ENCODE peak calls at places on chromosomes 3 and 15, in four cellular contexts. One of them, this sample, is unnamed.

GRCh38 chr3:37907371-37907770 is 45.7 kb downstream of the CTDSPL start:
- DNase-seq in foreskin fibroblast: no peak
- DNase-seq in MM.1S: no peak
- DNase-seq in spleen: no peak
- DNase-seq in this sample: no peak

GRCh38 chr15:41554401-41554800 is 4.6 kb upstream of the TYRO3 start:
- DNase-seq in foreskin fibroblast: no peak
- DNase-seq in MM.1S: no peak
- DNase-seq in spleen: no peak
- DNase-seq in this sample: no peak

GRCh38 chr15:56679247-56679646 is 54.1 kb downstream of the ZNF280D start:
- DNase-seq in foreskin fibroblast: no peak
- DNase-seq in MM.1S: no peak
- DNase-seq in spleen: no peak
- DNase-seq in this sample: no peak

GRCh38 chr15:88878720-88879184 is 16.6 kb downstream of the HAPLN3 start:
- DNase-seq in foreskin fibroblast: peak
- DNase-seq in MM.1S: peak
- DNase-seq in spleen: no peak
- DNase-seq in this sample: no peak

GRCh38 chr3:58627580-58627894 is 39.0 kb downstream of the FAM3D start:
- DNase-seq in foreskin fibroblast: peak
- DNase-seq in MM.1S: no peak
- DNase-seq in spleen: no peak
- DNase-seq in this sample: no peak

GRCh38 chr3:29412117-29412516 is 131.2 kb downstream of the RBMS3 start:
- DNase-seq in foreskin fibroblast: no peak
- DNase-seq in MM.1S: peak
- DNase-seq in spleen: no peak
- DNase-seq in this sample: no peak

GRCh38 chr15:101633356-101633755 is 18.8 kb downstream of the TM2D3 start:
- DNase-seq in foreskin fibroblast: no peak
- DNase-seq in MM.1S: no peak
- DNase-seq in spleen: no peak
- DNase-seq in this sample: no peak

GRCh38 chr15:38885477-38885952 is 320.9 kb upstream of the RASGRP1 start:
- DNase-seq in foreskin fibroblast: peak
- DNase-seq in MM.1S: no peak
- DNase-seq in spleen: no peak
- DNase-seq in this sample: no peak

GRCh38 chr15:79053894-79054293 is 36.7 kb downstream of the RASGRF1 start:
- DNase-seq in foreskin fibroblast: no peak
- DNase-seq in MM.1S: no peak
- DNase-seq in spleen: peak
- DNase-seq in this sample: no peak

GRCh38 chr15:68637755-68638405 is 59.1 kb downstream of the CORO2B start:
- DNase-seq in foreskin fibroblast: peak
- DNase-seq in MM.1S: no peak
- DNase-seq in spleen: peak
- DNase-seq in this sample: no peak

GRCh38 chr15:28975766-28976179 is 90.0 kb downstream of the APBA2 start:
- DNase-seq in foreskin fibroblast: peak
- DNase-seq in MM.1S: peak
- DNase-seq in spleen: peak
- DNase-seq in this sample: peak

GRCh38 chr3:52915245-52915772 is 18.0 kb upstream of the STIMATE start:
- DNase-seq in foreskin fibroblast: no peak
- DNase-seq in MM.1S: peak
- DNase-seq in spleen: no peak
- DNase-seq in this sample: no peak

GRCh38 chr3:52912885-52913731 is 15.8 kb upstream of the STIMATE start:
- DNase-seq in foreskin fibroblast: no peak
- DNase-seq in MM.1S: no peak
- DNase-seq in spleen: no peak
- DNase-seq in this sample: no peak

GRCh38 chr3:52920872-52921271 is 23.5 kb upstream of the STIMATE start:
- DNase-seq in foreskin fibroblast: no peak
- DNase-seq in MM.1S: no peak
- DNase-seq in spleen: no peak
- DNase-seq in this sample: no peak

GRCh38 chr3:52917044-52917443 is 19.7 kb upstream of the STIMATE start:
- DNase-seq in foreskin fibroblast: no peak
- DNase-seq in MM.1S: no peak
- DNase-seq in spleen: no peak
- DNase-seq in this sample: no peak
- TF ChIP-seq CTCF in foreskin fibroblast: no peak
- TF ChIP-seq CTCF in MM.1S: no peak
- TF ChIP-seq CTCF in spleen: no peak
- TF ChIP-seq CTCF in this sample: no peak

GRCh38 chr3:71512000-71512399 is 71.5 kb downstream of the FOXP1 start:
- DNase-seq in foreskin fibroblast: no peak
- DNase-seq in MM.1S: peak
- DNase-seq in spleen: no peak
- DNase-seq in this sample: no peak
- TF ChIP-seq CTCF in foreskin fibroblast: no peak
- TF ChIP-seq CTCF in MM.1S: peak
- TF ChIP-seq CTCF in spleen: peak
- TF ChIP-seq CTCF in this sample: peak

GRCh38 chr3:106277731-106278130 is 408.9 kb upstream of the CBLB start:
- DNase-seq in foreskin fibroblast: no peak
- DNase-seq in MM.1S: no peak
- DNase-seq in spleen: no peak
- DNase-seq in this sample: no peak

GRCh38 chr3:106275592-106275991 is 406.8 kb upstream of the CBLB start:
- DNase-seq in foreskin fibroblast: no peak
- DNase-seq in MM.1S: no peak
- DNase-seq in spleen: no peak
- DNase-seq in this sample: no peak

GRCh38 chr3:106281231-106281630 is 412.4 kb upstream of the CBLB start:
- DNase-seq in foreskin fibroblast: peak
- DNase-seq in MM.1S: no peak
- DNase-seq in spleen: no peak
- DNase-seq in this sample: no peak

GRCh38 chr3:106272302-106272701 is 403.5 kb upstream of the CBLB start:
- DNase-seq in foreskin fibroblast: no peak
- DNase-seq in MM.1S: no peak
- DNase-seq in spleen: no peak
- DNase-seq in this sample: no peak

GRCh38 chr3:106276755-106277612 is 408.2 kb upstream of the CBLB start:
- DNase-seq in foreskin fibroblast: no peak
- DNase-seq in MM.1S: no peak
- DNase-seq in spleen: no peak
- DNase-seq in this sample: no peak
- TF ChIP-seq CTCF in foreskin fibroblast: no peak
- TF ChIP-seq CTCF in MM.1S: no peak
- TF ChIP-seq CTCF in spleen: no peak
- TF ChIP-seq CTCF in this sample: no peak

GRCh38 chr15:48406911-48407310 is 75.7 kb downstream of the DUT start:
- DNase-seq in foreskin fibroblast: no peak
- DNase-seq in MM.1S: no peak
- DNase-seq in spleen: no peak
- DNase-seq in this sample: no peak
- TF ChIP-seq CTCF in foreskin fibroblast: peak
- TF ChIP-seq CTCF in MM.1S: peak
- TF ChIP-seq CTCF in spleen: no peak
- TF ChIP-seq CTCF in this sample: peak

GRCh38 chr3:127444761-127445160 is 145.8 kb downstream of the TPRA1 start:
- DNase-seq in foreskin fibroblast: no peak
- DNase-seq in MM.1S: no peak
- DNase-seq in spleen: peak
- DNase-seq in this sample: no peak

GRCh38 chr3:127441764-127442163 is 148.8 kb downstream of the TPRA1 start:
- DNase-seq in foreskin fibroblast: no peak
- DNase-seq in MM.1S: no peak
- DNase-seq in spleen: peak
- DNase-seq in this sample: no peak

GRCh38 chr3:127440384-127440783 is 150.1 kb downstream of the TPRA1 start:
- DNase-seq in foreskin fibroblast: no peak
- DNase-seq in MM.1S: no peak
- DNase-seq in spleen: peak
- DNase-seq in this sample: no peak

GRCh38 chr3:127443581-127444375 is 146.8 kb downstream of the TPRA1 start:
- DNase-seq in foreskin fibroblast: no peak
- DNase-seq in MM.1S: no peak
- DNase-seq in spleen: peak
- DNase-seq in this sample: no peak

GRCh38 chr3:127442551-127442950 is 148.0 kb downstream of the TPRA1 start:
- DNase-seq in foreskin fibroblast: no peak
- DNase-seq in MM.1S: no peak
- DNase-seq in spleen: peak
- DNase-seq in this sample: no peak
- TF ChIP-seq CTCF in foreskin fibroblast: no peak
- TF ChIP-seq CTCF in MM.1S: no peak
- TF ChIP-seq CTCF in spleen: no peak
- TF ChIP-seq CTCF in this sample: no peak

GRCh38 chr15:46293550-46293949 is 658.7 kb downstream of the SQOR start:
- DNase-seq in foreskin fibroblast: no peak
- DNase-seq in MM.1S: no peak
- DNase-seq in spleen: no peak
- DNase-seq in this sample: peak

GRCh38 chr15:46296797-46297196 is 662.0 kb downstream of the SQOR start:
- DNase-seq in foreskin fibroblast: no peak
- DNase-seq in MM.1S: no peak
- DNase-seq in spleen: no peak
- DNase-seq in this sample: no peak

GRCh38 chr15:46296002-46296401 is 661.2 kb downstream of the SQOR start:
- DNase-seq in foreskin fibroblast: no peak
- DNase-seq in MM.1S: no peak
- DNase-seq in spleen: no peak
- DNase-seq in this sample: no peak

GRCh38 chr15:46297766-46298165 is 662.9 kb downstream of the SQOR start:
- DNase-seq in foreskin fibroblast: no peak
- DNase-seq in MM.1S: peak
- DNase-seq in spleen: no peak
- DNase-seq in this sample: no peak
- TF ChIP-seq CTCF in foreskin fibroblast: no peak
- TF ChIP-seq CTCF in MM.1S: no peak
- TF ChIP-seq CTCF in spleen: no peak
- TF ChIP-seq CTCF in this sample: no peak

GRCh38 chr3:168956087-168956486 is 707.4 kb downstream of the MECOM start:
- DNase-seq in foreskin fibroblast: peak
- DNase-seq in MM.1S: no peak
- DNase-seq in spleen: no peak
- DNase-seq in this sample: no peak

GRCh38 chr3:168951884-168952283 is 711.6 kb downstream of the MECOM start:
- DNase-seq in foreskin fibroblast: no peak
- DNase-seq in MM.1S: no peak
- DNase-seq in spleen: no peak
- DNase-seq in this sample: no peak

GRCh38 chr3:168951368-168951767 is 712.1 kb downstream of the MECOM start:
- DNase-seq in foreskin fibroblast: no peak
- DNase-seq in MM.1S: no peak
- DNase-seq in spleen: no peak
- DNase-seq in this sample: peak

DNA sequence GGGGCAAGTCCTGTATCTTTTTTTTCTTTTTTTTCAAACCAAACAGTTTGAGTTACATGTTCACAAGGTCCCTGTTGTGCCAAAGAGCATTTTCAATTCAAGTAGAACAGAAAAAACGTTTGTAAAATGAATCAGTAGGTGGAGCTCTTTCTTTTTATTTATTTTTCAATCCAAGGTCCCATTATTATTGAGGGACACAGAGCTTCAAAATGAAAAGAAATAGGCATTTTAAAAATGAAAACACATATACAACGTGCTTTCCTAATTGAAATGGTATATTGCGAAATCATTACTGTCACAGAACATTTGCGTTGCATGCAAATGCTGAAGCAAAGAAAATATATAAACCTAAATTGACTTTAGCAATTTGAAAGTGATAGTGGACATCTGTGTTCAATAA is 711.0 kb downstream of the MECOM start:
- DNase-seq in foreskin fibroblast: peak
- DNase-seq in MM.1S: peak
- DNase-seq in spleen: no peak
- DNase-seq in this sample: peak
- TF ChIP-seq CTCF in foreskin fibroblast: peak
- TF ChIP-seq CTCF in MM.1S: peak
- TF ChIP-seq CTCF in spleen: no peak
- TF ChIP-seq CTCF in this sample: peak

DNA sequence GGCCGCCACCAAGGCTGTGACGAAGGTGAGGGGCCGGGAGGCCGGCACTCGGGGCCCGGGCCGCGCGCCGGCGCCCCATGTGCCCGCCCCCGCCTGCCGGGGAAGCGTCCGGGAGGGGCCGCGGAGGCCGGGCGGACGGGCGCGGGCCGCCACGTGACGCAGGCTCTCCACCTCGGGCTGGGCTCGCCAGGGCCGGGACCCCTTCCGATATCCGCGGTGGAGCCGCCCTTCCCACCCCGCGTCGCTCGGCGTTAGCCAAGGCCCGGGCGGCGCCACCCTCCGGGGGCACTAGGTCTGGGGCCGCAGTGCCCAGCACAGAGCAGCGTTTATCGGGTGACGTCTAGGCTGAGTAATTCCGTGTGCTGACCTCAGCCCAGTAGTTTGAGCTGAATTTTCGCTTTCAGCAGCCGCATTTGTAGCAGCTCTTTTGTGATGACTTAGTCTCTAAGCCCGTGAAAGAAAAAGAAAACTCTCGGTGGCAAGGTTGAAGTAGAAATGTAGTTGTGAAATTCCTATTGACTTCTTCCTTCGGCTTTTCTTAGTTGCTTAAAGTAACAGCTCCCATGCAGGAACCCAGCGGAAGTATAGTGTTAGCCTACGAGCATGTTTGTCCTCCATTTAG is 885 bp downstream of the CDV3 start:
- DNase-seq in foreskin fibroblast: peak
- DNase-seq in MM.1S: peak
- DNase-seq in spleen: peak
- DNase-seq in this sample: peak
- TF ChIP-seq CTCF in foreskin fibroblast: no peak
- TF ChIP-seq CTCF in MM.1S: no peak
- TF ChIP-seq CTCF in spleen: peak
- TF ChIP-seq CTCF in this sample: no peak

GRCh38 chr3:69020857-69021256 is 7.4 kb upstream of the EOGT start:
- DNase-seq in foreskin fibroblast: no peak
- DNase-seq in MM.1S: peak
- DNase-seq in spleen: no peak
- DNase-seq in this sample: no peak

GRCh38 chr3:69016102-69016501 is 2.6 kb upstream of the EOGT start:
- DNase-seq in foreskin fibroblast: no peak
- DNase-seq in MM.1S: no peak
- DNase-seq in spleen: no peak
- DNase-seq in this sample: no peak

GRCh38 chr3:69016901-69017300 is 3.4 kb upstream of the EOGT start:
- DNase-seq in foreskin fibroblast: no peak
- DNase-seq in MM.1S: no peak
- DNase-seq in spleen: no peak
- DNase-seq in this sample: no peak

GRCh38 chr3:69020424-69020823 is 6.9 kb upstream of the EOGT start:
- DNase-seq in foreskin fibroblast: no peak
- DNase-seq in MM.1S: peak
- DNase-seq in spleen: no peak
- DNase-seq in this sample: no peak
- TF ChIP-seq CTCF in foreskin fibroblast: peak
- TF ChIP-seq CTCF in MM.1S: peak
- TF ChIP-seq CTCF in spleen: peak
- TF ChIP-seq CTCF in this sample: peak